ENCODE peak calls at places on chromosomes 6 and 20, in four cellular contexts. One of them, this sample, is unnamed.

GRCh38 chr6:3263091-3263490 is 4.3 kb downstream of the PSMG4 start:
- DNase-seq in NCI-H460: no peak
- DNase-seq in pons: no peak
- DNase-seq in cerebellar nuclear complex: no peak
- DNase-seq in this sample: no peak

GRCh38 chr6:17870302-17871168 is 116.9 kb downstream of the KIF13A start:
- DNase-seq in cerebellar nuclear complex: no peak
- DNase-seq in pons: no peak
- DNase-seq in NCI-H460: no peak
- DNase-seq in this sample: no peak

GRCh38 chr20:4243071-4243470 is 227.7 kb upstream of the RNF24 start:
- DNase-seq in NCI-H460: no peak
- DNase-seq in cerebellar nuclear complex: no peak
- DNase-seq in pons: no peak
- DNase-seq in this sample: no peak

GRCh38 chr6:73180718-73181619 is 44.3 kb downstream of the KHDC1L start:
- DNase-seq in NCI-H460: peak
- DNase-seq in pons: peak
- DNase-seq in cerebellar nuclear complex: peak
- DNase-seq in this sample: peak

GRCh38 chr6:68728580-68728979 is 93.5 kb downstream of the ADGRB3 start:
- DNase-seq in cerebellar nuclear complex: no peak
- DNase-seq in pons: no peak
- DNase-seq in NCI-H460: no peak
- DNase-seq in this sample: no peak

GRCh38 chr6:55210952-55211351 is 36.6 kb downstream of the HCRTR2 start:
- DNase-seq in pons: no peak
- DNase-seq in cerebellar nuclear complex: no peak
- DNase-seq in NCI-H460: no peak
- DNase-seq in this sample: no peak

GRCh38 chr6:29791786-29792122 is 35.9 kb upstream of the HLA-G start:
- DNase-seq in NCI-H460: no peak
- DNase-seq in pons: no peak
- DNase-seq in cerebellar nuclear complex: no peak
- DNase-seq in this sample: no peak

GRCh38 chr20:3431109-3431508 is 23.6 kb upstream of the DNAAF9 start:
- DNase-seq in NCI-H460: no peak
- DNase-seq in cerebellar nuclear complex: no peak
- DNase-seq in pons: no peak
- DNase-seq in this sample: no peak

GRCh38 chr20:10653593-10654288 is 20.1 kb downstream of the JAG1 start:
- DNase-seq in pons: no peak
- DNase-seq in cerebellar nuclear complex: no peak
- DNase-seq in NCI-H460: no peak
- DNase-seq in this sample: no peak

GRCh38 chr6:108365488-108365887 is 70.6 kb downstream of the AFG1L start:
- DNase-seq in cerebellar nuclear complex: no peak
- DNase-seq in pons: peak
- DNase-seq in NCI-H460: no peak
- DNase-seq in this sample: no peak

GRCh38 chr6:72621243-72622093 is at the start of gene KCNQ5:
- DNase-seq in pons: no peak
- DNase-seq in NCI-H460: no peak
- DNase-seq in cerebellar nuclear complex: no peak
- DNase-seq in this sample: peak

GRCh38 chr6:156658186-156658585 is 119.0 kb upstream of the ARID1B start:
- DNase-seq in pons: no peak
- DNase-seq in cerebellar nuclear complex: no peak
- DNase-seq in NCI-H460: no peak
- DNase-seq in this sample: no peak

GRCh38 chr6:80728340-80728739 is 621.9 kb downstream of the BCKDHB start:
- DNase-seq in pons: no peak
- DNase-seq in cerebellar nuclear complex: no peak
- DNase-seq in NCI-H460: no peak
- DNase-seq in this sample: no peak

This sample was measured in germinal center.